ENCODE peak calls at places on chromosomes 7 and 10, in ten cellular contexts. One of them, this sample, is unnamed.

GRCh38 chr10:58268454-58268945 is 462 bp upstream of the CISD1 start:
- DNase-seq in adrenal gland: no peak
- DNase-seq in transverse colon: no peak
- DNase-seq in stomach: no peak
- DNase-seq in K562: no peak
- DNase-seq in NB4: no peak
- DNase-seq in body of pancreas: no peak
- DNase-seq in heart left ventricle: no peak
- DNase-seq in A549: no peak
- DNase-seq in uterus: no peak
- DNase-seq in this sample: no peak

GRCh38 chr10:33661580-33662269 is 327.3 kb upstream of the NRP1 start:
- DNase-seq in adrenal gland: peak; percentile 74
- DNase-seq in transverse colon: peak; percentile 29
- DNase-seq in stomach: peak; percentile 26
- DNase-seq in K562: no peak
- DNase-seq in NB4: peak; percentile 91
- DNase-seq in body of pancreas: peak; percentile 33
- DNase-seq in heart left ventricle: peak; percentile 82
- DNase-seq in A549: peak; percentile 38
- DNase-seq in uterus: peak; percentile 28
- DNase-seq in this sample: no peak

GRCh38 chr7:156360835-156361234 is 279.7 kb upstream of the RNF32 start:
- DNase-seq in adrenal gland: no peak
- DNase-seq in transverse colon: no peak
- DNase-seq in stomach: no peak
- DNase-seq in K562: no peak
- DNase-seq in NB4: no peak
- DNase-seq in body of pancreas: no peak
- DNase-seq in heart left ventricle: no peak
- DNase-seq in A549: no peak
- DNase-seq in uterus: no peak
- DNase-seq in this sample: no peak

GRCh38 chr7:106139253-106140251 is 27.4 kb upstream of the SYPL1 start:
- DNase-seq in adrenal gland: no peak
- DNase-seq in transverse colon: peak; percentile 24
- DNase-seq in stomach: no peak
- DNase-seq in K562: no peak
- DNase-seq in NB4: no peak
- DNase-seq in body of pancreas: no peak
- DNase-seq in heart left ventricle: no peak
- DNase-seq in A549: no peak
- DNase-seq in uterus: peak; percentile 83
- DNase-seq in this sample: no peak

GRCh38 chr7:101880536-101881443 is 63.4 kb downstream of the CUX1 start:
- DNase-seq in adrenal gland: no peak
- DNase-seq in transverse colon: no peak
- DNase-seq in stomach: peak; percentile 37
- DNase-seq in K562: no peak
- DNase-seq in NB4: no peak
- DNase-seq in body of pancreas: no peak
- DNase-seq in heart left ventricle: no peak
- DNase-seq in A549: no peak
- DNase-seq in uterus: peak; percentile 85
- DNase-seq in this sample: no peak

GRCh38 chr10:76911184-76911583 is 726.4 kb downstream of the KCNMA1 start:
- DNase-seq in adrenal gland: no peak
- DNase-seq in transverse colon: peak; percentile 26
- DNase-seq in stomach: no peak
- DNase-seq in K562: no peak
- DNase-seq in NB4: no peak
- DNase-seq in body of pancreas: peak; percentile 40
- DNase-seq in heart left ventricle: no peak
- DNase-seq in A549: no peak
- DNase-seq in uterus: no peak
- DNase-seq in this sample: no peak

GRCh38 chr10:79244841-79245504 is 102.3 kb upstream of the PPIF start:
- DNase-seq in adrenal gland: no peak
- DNase-seq in transverse colon: peak; percentile 56
- DNase-seq in stomach: no peak
- DNase-seq in K562: no peak
- DNase-seq in NB4: peak; percentile 57
- DNase-seq in body of pancreas: no peak
- DNase-seq in heart left ventricle: no peak
- DNase-seq in A549: no peak
- DNase-seq in uterus: no peak
- DNase-seq in this sample: no peak

GRCh38 chr10:84683980-84684740 is 355.8 kb downstream of the CCSER2 start:
- DNase-seq in adrenal gland: no peak
- DNase-seq in transverse colon: no peak
- DNase-seq in stomach: no peak
- DNase-seq in K562: no peak
- DNase-seq in NB4: no peak
- DNase-seq in body of pancreas: no peak
- DNase-seq in heart left ventricle: no peak
- DNase-seq in A549: no peak
- DNase-seq in uterus: no peak
- DNase-seq in this sample: no peak

GRCh38 chr7:8113184-8113583 is 144.6 kb downstream of the GLCCI1 start:
- DNase-seq in adrenal gland: no peak
- DNase-seq in transverse colon: no peak
- DNase-seq in stomach: no peak
- DNase-seq in K562: no peak
- DNase-seq in NB4: no peak
- DNase-seq in body of pancreas: no peak
- DNase-seq in heart left ventricle: peak; percentile 43
- DNase-seq in A549: no peak
- DNase-seq in uterus: no peak
- DNase-seq in this sample: no peak

GRCh38 chr10:22230331-22230833 is 12.6 kb upstream of the EBLN1 start:
- DNase-seq in adrenal gland: no peak
- DNase-seq in transverse colon: no peak
- DNase-seq in stomach: no peak
- DNase-seq in K562: peak; percentile 14
- DNase-seq in NB4: peak; percentile 61
- DNase-seq in body of pancreas: peak; percentile 25
- DNase-seq in heart left ventricle: no peak
- DNase-seq in A549: peak; percentile 73
- DNase-seq in uterus: no peak
- DNase-seq in this sample: peak; percentile 89

GRCh38 chr10:14626126-14626525 is 148.6 kb downstream of the FAM107B start:
- DNase-seq in adrenal gland: no peak
- DNase-seq in transverse colon: no peak
- DNase-seq in stomach: no peak
- DNase-seq in K562: no peak
- DNase-seq in NB4: no peak
- DNase-seq in body of pancreas: no peak
- DNase-seq in heart left ventricle: no peak
- DNase-seq in A549: no peak
- DNase-seq in uterus: no peak
- DNase-seq in this sample: no peak

GRCh38 chr7:134480730-134481129 is 21.8 kb upstream of the AKR1B1 start:
- DNase-seq in adrenal gland: peak; percentile 83
- DNase-seq in transverse colon: no peak
- DNase-seq in stomach: no peak
- DNase-seq in K562: no peak
- DNase-seq in NB4: peak; percentile 39
- DNase-seq in body of pancreas: no peak
- DNase-seq in heart left ventricle: no peak
- DNase-seq in A549: peak; percentile 59
- DNase-seq in uterus: no peak
- DNase-seq in this sample: no peak

GRCh38 chr10:131652416-131652815 is 248.4 kb upstream of the PPP2R2D start:
- DNase-seq in adrenal gland: no peak
- DNase-seq in transverse colon: no peak
- DNase-seq in stomach: peak; percentile 17
- DNase-seq in K562: no peak
- DNase-seq in NB4: no peak
- DNase-seq in body of pancreas: no peak
- DNase-seq in heart left ventricle: no peak
- DNase-seq in A549: no peak
- DNase-seq in uterus: no peak
- DNase-seq in this sample: no peak

GRCh38 chr10:104441601-104442000 is 88.0 kb downstream of the CFAP58 start:
- DNase-seq in adrenal gland: no peak
- DNase-seq in transverse colon: no peak
- DNase-seq in stomach: no peak
- DNase-seq in K562: no peak
- DNase-seq in NB4: peak; percentile 88
- DNase-seq in body of pancreas: no peak
- DNase-seq in heart left ventricle: no peak
- DNase-seq in A549: peak; percentile 8
- DNase-seq in uterus: no peak
- DNase-seq in this sample: no peak

GRCh38 chr7:68535266-68535665 is 1063.0 kb upstream of the AUTS2 start:
- DNase-seq in adrenal gland: no peak
- DNase-seq in transverse colon: no peak
- DNase-seq in stomach: no peak
- DNase-seq in K562: no peak
- DNase-seq in NB4: no peak
- DNase-seq in body of pancreas: no peak
- DNase-seq in heart left ventricle: no peak
- DNase-seq in A549: no peak
- DNase-seq in uterus: no peak
- DNase-seq in this sample: no peak

GRCh38 chr10:102504179-102504975 is 605 bp downstream of the SUFU start:
- DNase-seq in adrenal gland: peak; percentile 26
- DNase-seq in transverse colon: peak; percentile 29
- DNase-seq in stomach: peak; percentile 26
- DNase-seq in K562: peak; percentile 38
- DNase-seq in NB4: peak; percentile 72
- DNase-seq in body of pancreas: peak; percentile 20
- DNase-seq in heart left ventricle: peak; percentile 45
- DNase-seq in A549: no peak
- DNase-seq in uterus: peak; percentile 43
- DNase-seq in this sample: peak; percentile 70

GRCh38 chr10:102504976-102505300 is 1.2 kb downstream of the SUFU start:
- DNase-seq in adrenal gland: no peak
- DNase-seq in transverse colon: no peak
- DNase-seq in stomach: no peak
- DNase-seq in K562: no peak
- DNase-seq in NB4: no peak
- DNase-seq in body of pancreas: no peak
- DNase-seq in heart left ventricle: no peak
- DNase-seq in A549: no peak
- DNase-seq in uterus: no peak
- DNase-seq in this sample: no peak

GRCh38 chr10:102502029-102502336 is 529 bp downstream of the ACTR1A start:
- DNase-seq in adrenal gland: peak; percentile 100
- DNase-seq in transverse colon: peak; percentile 99
- DNase-seq in stomach: peak; percentile 99
- DNase-seq in K562: peak; percentile 96
- DNase-seq in NB4: peak; percentile 99
- DNase-seq in body of pancreas: peak; percentile 100
- DNase-seq in heart left ventricle: peak; percentile 100
- DNase-seq in A549: peak; percentile 99
- DNase-seq in uterus: peak; percentile 100
- DNase-seq in this sample: peak; percentile 100

GRCh38 chr10:102502337-102503151 is at the start of gene ACTR1A:
- DNase-seq in adrenal gland: peak; percentile 98
- DNase-seq in transverse colon: peak; percentile 97
- DNase-seq in stomach: peak; percentile 97
- DNase-seq in K562: peak; percentile 73
- DNase-seq in NB4: peak; percentile 99
- DNase-seq in body of pancreas: peak; percentile 97
- DNase-seq in heart left ventricle: peak; percentile 97
- DNase-seq in A549: peak; percentile 100
- DNase-seq in uterus: peak; percentile 98
- DNase-seq in this sample: peak; percentile 98

GRCh38 chr10:102503264-102504178 is at the start of gene SUFU:
- DNase-seq in adrenal gland: peak; percentile 100
- DNase-seq in transverse colon: peak; percentile 99
- DNase-seq in stomach: peak; percentile 99
- DNase-seq in K562: peak; percentile 96
- DNase-seq in NB4: peak; percentile 100
- DNase-seq in body of pancreas: peak; percentile 99
- DNase-seq in heart left ventricle: peak; percentile 99
- DNase-seq in A549: peak; percentile 99
- DNase-seq in uterus: peak; percentile 99
- DNase-seq in this sample: peak; percentile 100
- TF ChIP-seq POLR2A in adrenal gland: no peak
- TF ChIP-seq POLR2A in transverse colon: peak; percentile 55
- TF ChIP-seq POLR2A in stomach: no peak
- TF ChIP-seq POLR2A in K562: no peak
- TF ChIP-seq POLR2A in NB4: peak; percentile 87
- TF ChIP-seq POLR2A in body of pancreas: peak; percentile 69
- TF ChIP-seq POLR2A in heart left ventricle: peak; percentile 85
- TF ChIP-seq POLR2A in A549: peak; percentile 96
- TF ChIP-seq POLR2A in uterus: peak; percentile 79
- TF ChIP-seq POLR2A in this sample: peak; percentile 39

DNA sequence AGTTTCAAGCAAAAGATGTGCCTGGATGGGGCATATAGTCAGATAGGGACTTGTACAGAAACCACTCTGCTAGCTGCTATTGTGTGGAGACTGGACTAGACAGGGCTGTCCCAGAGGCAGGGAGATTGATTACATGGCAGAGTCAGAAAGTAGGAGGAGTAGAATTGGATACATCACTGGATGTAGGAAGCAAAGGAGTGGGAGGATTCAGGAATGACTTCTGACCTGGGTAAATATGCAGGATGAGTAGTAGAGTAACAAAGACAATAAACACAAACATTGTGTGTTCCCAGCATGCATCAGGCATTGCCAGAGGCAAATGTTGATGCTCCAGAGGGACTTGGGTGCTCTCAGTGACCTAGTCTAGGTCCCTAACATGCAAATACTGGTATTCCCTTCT is 30.9 kb upstream of the MAT1A start:
- DNase-seq in adrenal gland: no peak
- DNase-seq in transverse colon: no peak
- DNase-seq in stomach: no peak
- DNase-seq in K562: no peak
- DNase-seq in NB4: no peak
- DNase-seq in body of pancreas: no peak
- DNase-seq in heart left ventricle: no peak
- DNase-seq in A549: no peak
- DNase-seq in uterus: no peak
- DNase-seq in this sample: no peak
- TF ChIP-seq POLR2A in adrenal gland: no peak
- TF ChIP-seq POLR2A in transverse colon: no peak
- TF ChIP-seq POLR2A in stomach: no peak
- TF ChIP-seq POLR2A in K562: no peak
- TF ChIP-seq POLR2A in NB4: no peak
- TF ChIP-seq POLR2A in body of pancreas: no peak
- TF ChIP-seq POLR2A in heart left ventricle: no peak
- TF ChIP-seq POLR2A in A549: no peak
- TF ChIP-seq POLR2A in uterus: no peak
- TF ChIP-seq POLR2A in this sample: no peak

GRCh38 chr10:75234683-75235374 is 928 bp downstream of the COMTD1 start:
- DNase-seq in adrenal gland: peak; percentile 65
- DNase-seq in transverse colon: peak; percentile 69
- DNase-seq in stomach: peak; percentile 72
- DNase-seq in K562: peak; percentile 58
- DNase-seq in NB4: peak; percentile 71
- DNase-seq in body of pancreas: peak; percentile 67
- DNase-seq in heart left ventricle: peak; percentile 47
- DNase-seq in A549: no peak
- DNase-seq in uterus: no peak
- DNase-seq in this sample: no peak
- TF ChIP-seq POLR2A in adrenal gland: no peak
- TF ChIP-seq POLR2A in transverse colon: no peak
- TF ChIP-seq POLR2A in stomach: no peak
- TF ChIP-seq POLR2A in K562: peak; percentile 11
- TF ChIP-seq POLR2A in NB4: peak; percentile 5
- TF ChIP-seq POLR2A in body of pancreas: peak; percentile 26
- TF ChIP-seq POLR2A in heart left ventricle: no peak
- TF ChIP-seq POLR2A in A549: no peak
- TF ChIP-seq POLR2A in uterus: no peak
- TF ChIP-seq POLR2A in this sample: no peak

GRCh38 chr10:128268015-128268722 is 141.9 kb upstream of the MKI67 start:
- DNase-seq in adrenal gland: peak; percentile 4
- DNase-seq in transverse colon: no peak
- DNase-seq in stomach: no peak
- DNase-seq in K562: peak; percentile 40
- DNase-seq in NB4: peak; percentile 69
- DNase-seq in body of pancreas: no peak
- DNase-seq in heart left ventricle: no peak
- DNase-seq in A549: peak; percentile 50
- DNase-seq in uterus: no peak
- DNase-seq in this sample: peak; percentile 2
- TF ChIP-seq POLR2A in adrenal gland: no peak
- TF ChIP-seq POLR2A in transverse colon: no peak
- TF ChIP-seq POLR2A in stomach: no peak
- TF ChIP-seq POLR2A in K562: no peak
- TF ChIP-seq POLR2A in NB4: no peak
- TF ChIP-seq POLR2A in body of pancreas: no peak
- TF ChIP-seq POLR2A in heart left ventricle: no peak
- TF ChIP-seq POLR2A in A549: no peak
- TF ChIP-seq POLR2A in uterus: no peak
- TF ChIP-seq POLR2A in this sample: no peak